ENCODE peak calls at places on chromosomes 11 and 22, in nine cellular contexts. Y, U, K, B, D, V, N, X and O are unnamed samples.
A peak's percentile ranks its signal among the peaks of the same experiment; 100 is the strongest.

GRCh38 chr11:125176866-125177265 is 12.3 kb downstream of the PKNOX2 start:
- DNase-seq in Y (no peak), U (no peak), K (no peak), B (no peak), D (no peak), V (no peak), N (no peak), X (no peak), O (no peak)

GRCh38 chr11:76270387-76270786 is 64.1 kb upstream of the WNT11 start:
- DNase-seq in Y (no peak), U (no peak), K (no peak), B (no peak), D (no peak), V (peak; percentile 52), N (no peak), X (no peak), O (peak; percentile 51)

GRCh38 chr11:12602421-12602820 is 71.8 kb upstream of the TEAD1 start:
- DNase-seq in Y (no peak), U (no peak), K (no peak), B (no peak), D (no peak), V (no peak), N (no peak), X (peak; percentile 72), O (no peak)

GRCh38 chr11:70616938-70617674 is 218.8 kb downstream of the CTTN start:
- DNase-seq in Y (no peak), U (no peak), K (no peak), B (no peak), D (no peak), V (no peak), N (no peak), X (no peak), O (no peak)

GRCh38 chr11:63012450-63013238 is 3.0 kb downstream of the SLC22A8 start:
- DNase-seq in Y (no peak), U (no peak), K (no peak), B (no peak), D (no peak), V (no peak), N (no peak), X (no peak), O (no peak)

GRCh38 chr11:61473370-61474025 is 35.1 kb upstream of the LRRC10B start:
- DNase-seq in Y (no peak), U (no peak), K (no peak), B (no peak), D (no peak), V (no peak), N (no peak), X (no peak), O (no peak)

GRCh38 chr11:126704144-126704543 is 296.4 kb downstream of the KIRREL3 start:
- DNase-seq in Y (no peak), U (no peak), K (no peak), B (no peak), D (no peak), V (no peak), N (no peak), X (no peak), O (no peak)

GRCh38 chr11:109641549-109641948 is 219.6 kb downstream of the C11orf87 start:
- DNase-seq in Y (peak; percentile 19), U (no peak), K (peak; percentile 15), B (no peak), D (peak; percentile 1), V (no peak), N (no peak), X (peak; percentile 51), O (peak; percentile 4)

GRCh38 chr11:124798991-124799383 is 1.2 kb downstream of the MSANTD2 start:
- DNase-seq in Y (peak; percentile 12), U (no peak), K (no peak), B (no peak), D (peak; percentile 27), V (no peak), N (no peak), X (peak; percentile 53), O (no peak)

GRCh38 chr11:3866206-3866605 is 10.7 kb downstream of the STIM1 start:
- DNase-seq in Y (no peak), U (no peak), K (peak; percentile 91), B (peak; percentile 61), D (no peak), V (peak; percentile 37), N (no peak), X (no peak), O (no peak)

GRCh38 chr11:76604652-76605241 is 65.8 kb downstream of the LRRC32 start:
- DNase-seq in Y (peak; percentile 14), U (no peak), K (no peak), B (peak; percentile 85), D (no peak), V (peak; percentile 92), N (peak; percentile 71), X (peak; percentile 68), O (no peak)

GRCh38 chr11:15836801-15837200 is 519.5 kb downstream of the SOX6 start:
- DNase-seq in Y (no peak), U (no peak), K (no peak), B (no peak), D (no peak), V (no peak), N (no peak), X (no peak), O (no peak)

GRCh38 chr11:47539681-47540039 is 13.3 kb downstream of the CELF1 start:
- DNase-seq in Y (no peak), U (no peak), K (no peak), B (no peak), D (no peak), V (no peak), N (no peak), X (no peak), O (no peak)

GRCh38 chr11:20429216-20429615 is 41.7 kb downstream of the PRMT3 start:
- DNase-seq in Y (no peak), U (no peak), K (no peak), B (peak; percentile 23), D (no peak), V (no peak), N (no peak), X (no peak), O (no peak)
- H3K4me3 ChIP-seq in Y (no peak overlapping the region), U (no peak overlapping the region), K (no peak overlapping the region), B (no peak overlapping the region), D (no peak overlapping the region), V (no peak overlapping the region), N (no peak overlapping the region), X (no peak overlapping the region), O (no peak overlapping the region)

GRCh38 chr11:128726464-128727139 is 32.7 kb downstream of the FLI1 start:
- DNase-seq in Y (no peak), U (peak; percentile 65), K (peak; percentile 93), B (no peak), D (no peak), V (peak; percentile 33), N (no peak), X (no peak), O (no peak)
- H3K4me3 ChIP-seq in Y (no peak overlapping the region), U (peak overlapping the region; percentile 22), K (no peak overlapping the region), B (peak overlapping the region; percentile 38), D (no peak overlapping the region), V (no peak overlapping the region), N (no peak overlapping the region), X (no peak overlapping the region), O (no peak overlapping the region)

GRCh38 chr22:42536166-42536565 is 16.6 kb upstream of the RRP7A start:
- DNase-seq in Y (no peak), U (no peak), K (no peak), B (no peak), D (no peak), V (no peak), N (no peak), X (no peak), O (no peak)

GRCh38 chr22:42528591-42529307 is 9.2 kb upstream of the RRP7A start:
- DNase-seq in Y (peak; percentile 26), U (no peak), K (no peak), B (no peak), D (no peak), V (no peak), N (no peak), X (no peak), O (no peak)

GRCh38 chr22:42533638-42533977 is 14.0 kb upstream of the RRP7A start:
- DNase-seq in Y (peak; percentile 15), U (no peak), K (no peak), B (no peak), D (no peak), V (no peak), N (no peak), X (no peak), O (no peak)
- H3K4me3 ChIP-seq in Y (no peak overlapping the region), U (peak overlapping the region; percentile 56), K (no peak overlapping the region), B (no peak overlapping the region), D (no peak overlapping the region), V (no peak overlapping the region), N (no peak overlapping the region), X (no peak overlapping the region), O (no peak overlapping the region)

GRCh38 chr22:41908409-41909289 is 6.2 kb downstream of the SHISA8 start:
- DNase-seq in Y (peak; percentile 87), U (peak; percentile 42), K (peak; percentile 53), B (no peak), D (no peak), V (peak; percentile 62), N (no peak), X (no peak), O (no peak)

GRCh38 chr22:41910599-41911291 is 4.1 kb downstream of the SHISA8 start:
- DNase-seq in Y (peak; percentile 85), U (peak; percentile 42), K (no peak), B (no peak), D (no peak), V (peak; percentile 73), N (no peak), X (no peak), O (no peak)

GRCh38 chr22:41911292-41911611 is 3.6 kb downstream of the SHISA8 start:
- DNase-seq in Y (no peak), U (no peak), K (no peak), B (no peak), D (no peak), V (no peak), N (no peak), X (no peak), O (no peak)

GRCh38 chr22:41909290-41910049 is 5.4 kb downstream of the SHISA8 start:
- DNase-seq in Y (peak; percentile 88), U (no peak), K (no peak), B (no peak), D (no peak), V (peak; percentile 44), N (no peak), X (no peak), O (no peak)

GRCh38 chr22:41910050-41910598 is 4.8 kb downstream of the SHISA8 start:
- DNase-seq in Y (peak; percentile 98), U (no peak), K (no peak), B (no peak), D (no peak), V (no peak), N (no peak), X (no peak), O (no peak)
- H3K4me3 ChIP-seq in Y (peak overlapping the region; percentile 32), U (peak overlapping the region; percentile 9), K (peak overlapping the region; percentile 4), B (peak overlapping the region; percentile 47), D (no peak overlapping the region), V (no peak overlapping the region), N (peak overlapping the region; percentile 32), X (no peak overlapping the region), O (peak overlapping the region; percentile 28)

GRCh38 chr11:13850256-13851010 is 112.1 kb upstream of the SPON1 start:
- DNase-seq in Y (no peak), U (no peak), K (no peak), B (no peak), D (no peak), V (no peak), N (no peak), X (no peak), O (no peak)
- H3K4me3 ChIP-seq in Y (no peak overlapping the region), U (no peak overlapping the region), K (no peak overlapping the region), B (no peak overlapping the region), D (no peak overlapping the region), V (no peak overlapping the region), N (no peak overlapping the region), X (no peak overlapping the region), O (no peak overlapping the region)

GRCh38 chr22:45645150-45645525 is 26.5 kb upstream of the ATXN10 start:
- DNase-seq in Y (no peak), U (no peak), K (peak; percentile 5), B (no peak), D (no peak), V (no peak), N (no peak), X (no peak), O (no peak)
- H3K4me3 ChIP-seq in Y (peak overlapping the region; percentile 36), U (no peak overlapping the region), K (peak overlapping the region; percentile 10), B (no peak overlapping the region), D (no peak overlapping the region), V (no peak overlapping the region), N (no peak overlapping the region), X (no peak overlapping the region), O (peak overlapping the region; percentile 21)